ENCODE peak calls at places on chromosomes 5 and 9, in nine cellular contexts. P, Q, W, C, B, J, T, M and H are unnamed samples.

GRCh38 chr9:93089481-93089991 is 6.5 kb upstream of the CARD19 start:
- DNase-seq in P (peak; percentile 71), Q (no peak), W (no peak), C (peak; percentile 23), B (no peak), J (no peak), T (no peak), M (no peak), H (no peak)

GRCh38 chr5:11128021-11128420 is 367.0 kb upstream of the DAP start:
- DNase-seq in P (no peak), Q (no peak), W (no peak), C (no peak), B (no peak), J (no peak), T (no peak), M (no peak), H (no peak)

GRCh38 chr9:81321551-81321950 is 367.8 kb downstream of the TLE1 start:
- DNase-seq in P (no peak), Q (no peak), W (peak; percentile 35), C (no peak), B (no peak), J (no peak), T (no peak), M (no peak), H (no peak)

GRCh38 chr5:17302590-17302989 is 85.2 kb downstream of the BASP1 start:
- DNase-seq in P (no peak), Q (no peak), W (no peak), C (no peak), B (no peak), J (no peak), T (no peak), M (no peak), H (peak; percentile 98)

GRCh38 chr9:125758986-125759811 is 12.0 kb downstream of the PBX3 start:
- DNase-seq in P (no peak), Q (peak; percentile 15), W (peak; percentile 44), C (no peak), B (no peak), J (no peak), T (peak; percentile 12), M (no peak), H (no peak)

GRCh38 chr9:104682642-104683041 is 11.7 kb upstream of the OR13D1 start:
- DNase-seq in P (no peak), Q (peak; percentile 81), W (peak; percentile 66), C (no peak), B (no peak), J (peak; percentile 53), T (no peak), M (no peak), H (peak; percentile 66)

GRCh38 chr5:45512521-45512920 is 183.7 kb downstream of the HCN1 start:
- DNase-seq in P (no peak), Q (no peak), W (peak; percentile 6), C (no peak), B (no peak), J (no peak), T (no peak), M (no peak), H (no peak)

GRCh38 chr5:154740483-154740882 is 14.7 kb upstream of the LARP1 start:
- DNase-seq in P (no peak), Q (no peak), W (no peak), C (no peak), B (peak; percentile 40), J (no peak), T (peak; percentile 32), M (no peak), H (no peak)